ENCODE peak calls at places on chromosomes 3 and 15, in five cellular contexts. One of them, this sample, is unnamed.

GRCh38 chr3:102512734-102513518 is 78.1 kb downstream of the ZPLD1 start:
- DNase-seq in heart left ventricle: no peak
- DNase-seq in PC-3: peak; percentile 75
- DNase-seq in spleen: no peak
- DNase-seq in CD8-positive, alpha-beta T cell: no peak
- DNase-seq in this sample: no peak

GRCh38 chr3:101414121-101414520 is 93.7 kb upstream of the IMPG2 start:
- DNase-seq in PC-3: no peak
- DNase-seq in CD8-positive, alpha-beta T cell: no peak
- DNase-seq in spleen: no peak
- DNase-seq in heart left ventricle: no peak
- DNase-seq in this sample: no peak

GRCh38 chr3:42663581-42664442 is 10.3 kb downstream of the ZBTB47 start:
- DNase-seq in heart left ventricle: peak; percentile 20
- DNase-seq in CD8-positive, alpha-beta T cell: no peak
- DNase-seq in PC-3: no peak
- DNase-seq in spleen: peak; percentile 88
- DNase-seq in this sample: no peak

GRCh38 chr3:194405756-194406155 is 6.7 kb upstream of the GP5 start:
- DNase-seq in spleen: no peak
- DNase-seq in heart left ventricle: no peak
- DNase-seq in PC-3: no peak
- DNase-seq in CD8-positive, alpha-beta T cell: no peak
- DNase-seq in this sample: no peak

GRCh38 chr3:55516391-55517030 is 29.4 kb upstream of the WNT5A start:
- DNase-seq in PC-3: no peak
- DNase-seq in spleen: no peak
- DNase-seq in CD8-positive, alpha-beta T cell: no peak
- DNase-seq in heart left ventricle: no peak
- DNase-seq in this sample: no peak

GRCh38 chr3:61562810-61563613 is 1.6 kb downstream of the PTPRG start:
- DNase-seq in PC-3: no peak
- DNase-seq in heart left ventricle: peak; percentile 53
- DNase-seq in spleen: no peak
- DNase-seq in CD8-positive, alpha-beta T cell: no peak
- DNase-seq in this sample: peak; percentile 50

GRCh38 chr15:70362911-70363310 is 265.2 kb upstream of the TLE3 start:
- DNase-seq in spleen: peak; percentile 65
- DNase-seq in heart left ventricle: no peak
- DNase-seq in CD8-positive, alpha-beta T cell: no peak
- DNase-seq in PC-3: peak; percentile 24
- DNase-seq in this sample: no peak

GRCh38 chr3:134348524-134348923 is 25.7 kb downstream of the AMOTL2 start:
- DNase-seq in PC-3: peak; percentile 84
- DNase-seq in spleen: peak; percentile 56
- DNase-seq in CD8-positive, alpha-beta T cell: no peak
- DNase-seq in heart left ventricle: no peak
- DNase-seq in this sample: peak; percentile 89

GRCh38 chr15:78076231-78077052 is 1.1 kb downstream of the TBC1D2B start:
- DNase-seq in PC-3: no peak
- DNase-seq in spleen: no peak
- DNase-seq in CD8-positive, alpha-beta T cell: no peak
- DNase-seq in heart left ventricle: no peak
- DNase-seq in this sample: no peak

GRCh38 chr15:80059786-80060489 is 462 bp downstream of the ZFAND6 start:
- DNase-seq in spleen: no peak
- DNase-seq in heart left ventricle: peak; percentile 83
- DNase-seq in PC-3: peak; percentile 51
- DNase-seq in CD8-positive, alpha-beta T cell: no peak
- DNase-seq in this sample: peak; percentile 93

GRCh38 chr15:45307230-45307924 is 55.3 kb downstream of the SLC28A2 start:
- DNase-seq in CD8-positive, alpha-beta T cell: no peak
- DNase-seq in spleen: no peak
- DNase-seq in heart left ventricle: no peak
- DNase-seq in PC-3: peak; percentile 71
- DNase-seq in this sample: no peak

GRCh38 chr3:143595456-143596077 is 252.7 kb downstream of the SLC9A9 start:
- DNase-seq in heart left ventricle: no peak
- DNase-seq in PC-3: no peak
- DNase-seq in CD8-positive, alpha-beta T cell: no peak
- DNase-seq in spleen: no peak
- DNase-seq in this sample: no peak

GRCh38 chr3:182597621-182598041 is 195.7 kb upstream of the ATP11B start:
- DNase-seq in heart left ventricle: no peak
- DNase-seq in CD8-positive, alpha-beta T cell: no peak
- DNase-seq in spleen: no peak
- DNase-seq in PC-3: peak; percentile 92
- DNase-seq in this sample: no peak

GRCh38 chr3:46228259-46229222 is 13.7 kb upstream of the CCR3 start:
- DNase-seq in spleen: no peak
- DNase-seq in PC-3: peak; percentile 87
- DNase-seq in heart left ventricle: no peak
- DNase-seq in CD8-positive, alpha-beta T cell: no peak
- DNase-seq in this sample: no peak

GRCh38 chr3:178856804-178857203 is 214.8 kb downstream of the ZMAT3 start:
- DNase-seq in spleen: no peak
- DNase-seq in PC-3: no peak
- DNase-seq in heart left ventricle: no peak
- DNase-seq in CD8-positive, alpha-beta T cell: no peak
- DNase-seq in this sample: no peak

GRCh38 chr15:92883643-92884458 is 16.3 kb upstream of the CHD2 start:
- DNase-seq in CD8-positive, alpha-beta T cell: no peak
- DNase-seq in heart left ventricle: no peak
- DNase-seq in spleen: no peak
- DNase-seq in PC-3: no peak
- DNase-seq in this sample: no peak

GRCh38 chr3:104359546-104359945 is 1007.2 kb upstream of the ALCAM start:
- DNase-seq in CD8-positive, alpha-beta T cell: no peak
- DNase-seq in PC-3: peak; percentile 59
- DNase-seq in heart left ventricle: no peak
- DNase-seq in spleen: no peak
- DNase-seq in this sample: no peak

GRCh38 chr15:55319537-55320325 is 709 bp downstream of the PIGB start:
- DNase-seq in PC-3: peak; percentile 28
- DNase-seq in CD8-positive, alpha-beta T cell: no peak
- DNase-seq in spleen: no peak
- DNase-seq in heart left ventricle: no peak
- DNase-seq in this sample: peak; percentile 62

GRCh38 chr15:56469484-56469883 is 4.5 kb upstream of the MNS1 start:
- DNase-seq in PC-3: no peak
- DNase-seq in CD8-positive, alpha-beta T cell: no peak
- DNase-seq in spleen: no peak
- DNase-seq in heart left ventricle: no peak
- DNase-seq in this sample: no peak

GRCh38 chr3:36496734-36497133 is 116.4 kb downstream of the STAC start:
- DNase-seq in heart left ventricle: no peak
- DNase-seq in PC-3: no peak
- DNase-seq in spleen: no peak
- DNase-seq in CD8-positive, alpha-beta T cell: no peak
- DNase-seq in this sample: no peak

GRCh38 chr15:59247364-59247763 is 40.7 kb downstream of the LDHAL6B start:
- DNase-seq in PC-3: peak; percentile 72
- DNase-seq in spleen: no peak
- DNase-seq in heart left ventricle: peak; percentile 46
- DNase-seq in CD8-positive, alpha-beta T cell: peak; percentile 56
- DNase-seq in this sample: peak; percentile 64

GRCh38 chr3:158097141-158097540 is 9.1 kb downstream of the SHOX2 start:
- DNase-seq in heart left ventricle: no peak
- DNase-seq in spleen: no peak
- DNase-seq in CD8-positive, alpha-beta T cell: no peak
- DNase-seq in PC-3: no peak
- DNase-seq in this sample: no peak

GRCh38 chr15:49380912-49381311 is 42.1 kb upstream of the FGF7 start:
- DNase-seq in spleen: no peak
- DNase-seq in CD8-positive, alpha-beta T cell: no peak
- DNase-seq in PC-3: no peak
- DNase-seq in heart left ventricle: no peak
- DNase-seq in this sample: no peak

GRCh38 chr15:101276501-101277037 is 716 bp downstream of the SELENOS start:
- DNase-seq in heart left ventricle: no peak
- DNase-seq in CD8-positive, alpha-beta T cell: peak; percentile 15
- DNase-seq in PC-3: peak; percentile 37
- DNase-seq in spleen: no peak
- DNase-seq in this sample: no peak

GRCh38 chr15:62569460-62570404 is 404.6 kb upstream of the C2CD4B start:
- DNase-seq in PC-3: peak; percentile 92
- DNase-seq in CD8-positive, alpha-beta T cell: no peak
- DNase-seq in heart left ventricle: peak; percentile 42
- DNase-seq in spleen: no peak
- DNase-seq in this sample: peak; percentile 89

GRCh38 chr15:57560976-57561711 is 30.6 kb upstream of the MYZAP start:
- DNase-seq in spleen: peak; percentile 84
- DNase-seq in heart left ventricle: peak; percentile 77
- DNase-seq in CD8-positive, alpha-beta T cell: peak; percentile 59
- DNase-seq in PC-3: peak; percentile 78
- DNase-seq in this sample: no peak

GRCh38 chr3:43362183-43362582 is 75.8 kb downstream of the SNRK start:
- DNase-seq in spleen: no peak
- DNase-seq in PC-3: no peak
- DNase-seq in heart left ventricle: no peak
- DNase-seq in CD8-positive, alpha-beta T cell: no peak
- DNase-seq in this sample: peak; percentile 6

GRCh38 chr15:44298878-44299277 is 10.4 kb downstream of the GOLM2 start:
- DNase-seq in heart left ventricle: no peak
- DNase-seq in spleen: no peak
- DNase-seq in PC-3: peak; percentile 58
- DNase-seq in CD8-positive, alpha-beta T cell: no peak
- DNase-seq in this sample: no peak

GRCh38 chr15:79099692-79100091 is 9.1 kb upstream of the RASGRF1 start:
- DNase-seq in heart left ventricle: no peak
- DNase-seq in PC-3: no peak
- DNase-seq in spleen: no peak
- DNase-seq in CD8-positive, alpha-beta T cell: no peak
- DNase-seq in this sample: no peak

DNA sequence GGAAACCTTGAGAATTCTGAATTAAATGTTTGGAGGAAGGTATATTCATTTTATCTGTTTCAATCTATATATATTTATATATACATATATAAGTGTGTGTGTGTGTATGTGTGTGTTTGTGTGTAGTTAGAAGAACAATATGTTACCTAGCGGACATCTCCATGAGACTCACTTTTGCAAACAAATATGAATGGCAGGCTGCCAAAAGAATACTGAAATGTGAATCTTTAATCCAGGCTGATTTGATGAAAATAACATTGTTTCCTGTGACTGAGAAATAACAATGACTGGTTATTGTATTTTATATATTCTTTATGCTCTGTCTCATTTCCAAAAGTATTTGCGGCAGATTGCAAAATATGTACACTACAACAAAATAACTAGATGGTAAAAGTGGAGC is 255.5 kb upstream of the TGFBR2 start:
- DNase-seq in heart left ventricle: no peak
- DNase-seq in CD8-positive, alpha-beta T cell: no peak
- DNase-seq in spleen: no peak
- DNase-seq in PC-3: no peak
- DNase-seq in this sample: no peak
- H3K4me1 ChIP-seq in heart left ventricle: peaks cover 69% of the 10 kb centered on the region
- H3K4me1 ChIP-seq in CD8-positive, alpha-beta T cell: peaks cover 82% of the 10 kb centered on the region
- H3K4me1 ChIP-seq in spleen: peaks cover 29% of the 10 kb centered on the region
- H3K4me1 ChIP-seq in PC-3: peaks cover 89% of the 10 kb centered on the region
- H3K4me1 ChIP-seq in this sample: peaks cover 8% of the 10 kb centered on the region

GRCh38 chr15:99446565-99447496 is 119.0 kb upstream of the MEF2A start:
- DNase-seq in spleen: no peak
- DNase-seq in heart left ventricle: peak; percentile 16
- DNase-seq in CD8-positive, alpha-beta T cell: no peak
- DNase-seq in PC-3: no peak
- DNase-seq in this sample: peak; percentile 71
- H3K4me1 ChIP-seq in spleen: peaks cover 9% of the 10 kb centered on the region
- H3K4me1 ChIP-seq in heart left ventricle: peaks cover 73% of the 10 kb centered on the region
- H3K4me1 ChIP-seq in CD8-positive, alpha-beta T cell: peaks cover 88% of the 10 kb centered on the region
- H3K4me1 ChIP-seq in PC-3: peaks cover 14% of the 10 kb centered on the region
- H3K4me1 ChIP-seq in this sample: no peaks in the 10 kb centered on the region

DNA sequence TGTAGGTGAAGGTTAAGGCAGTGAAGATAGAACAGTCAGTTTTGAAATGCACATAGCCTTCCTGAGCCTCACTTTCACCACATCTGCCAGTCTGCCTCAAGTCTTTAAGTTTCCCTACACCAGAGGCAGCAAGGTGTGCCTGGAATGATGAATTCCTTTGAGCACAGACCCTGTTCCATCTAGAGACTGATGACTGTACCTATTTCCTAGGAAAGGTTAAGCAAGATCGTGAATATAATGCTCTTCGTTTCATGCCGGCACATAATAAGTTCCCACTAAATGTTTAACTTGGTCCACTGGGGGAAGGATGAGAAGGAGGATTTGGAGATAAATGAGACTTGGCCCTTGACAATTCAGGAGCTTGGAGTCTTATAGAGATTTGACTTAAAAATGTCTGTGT is 141.9 kb downstream of the LPP start:
- DNase-seq in spleen: no peak
- DNase-seq in CD8-positive, alpha-beta T cell: no peak
- DNase-seq in PC-3: no peak
- DNase-seq in heart left ventricle: no peak
- DNase-seq in this sample: no peak
- H3K4me1 ChIP-seq in spleen: peaks cover 28% of the 10 kb centered on the region
- H3K4me1 ChIP-seq in CD8-positive, alpha-beta T cell: no peaks in the 10 kb centered on the region
- H3K4me1 ChIP-seq in PC-3: peaks cover 65% of the 10 kb centered on the region
- H3K4me1 ChIP-seq in heart left ventricle: peaks cover 54% of the 10 kb centered on the region
- H3K4me1 ChIP-seq in this sample: peaks cover 33% of the 10 kb centered on the region

DNA sequence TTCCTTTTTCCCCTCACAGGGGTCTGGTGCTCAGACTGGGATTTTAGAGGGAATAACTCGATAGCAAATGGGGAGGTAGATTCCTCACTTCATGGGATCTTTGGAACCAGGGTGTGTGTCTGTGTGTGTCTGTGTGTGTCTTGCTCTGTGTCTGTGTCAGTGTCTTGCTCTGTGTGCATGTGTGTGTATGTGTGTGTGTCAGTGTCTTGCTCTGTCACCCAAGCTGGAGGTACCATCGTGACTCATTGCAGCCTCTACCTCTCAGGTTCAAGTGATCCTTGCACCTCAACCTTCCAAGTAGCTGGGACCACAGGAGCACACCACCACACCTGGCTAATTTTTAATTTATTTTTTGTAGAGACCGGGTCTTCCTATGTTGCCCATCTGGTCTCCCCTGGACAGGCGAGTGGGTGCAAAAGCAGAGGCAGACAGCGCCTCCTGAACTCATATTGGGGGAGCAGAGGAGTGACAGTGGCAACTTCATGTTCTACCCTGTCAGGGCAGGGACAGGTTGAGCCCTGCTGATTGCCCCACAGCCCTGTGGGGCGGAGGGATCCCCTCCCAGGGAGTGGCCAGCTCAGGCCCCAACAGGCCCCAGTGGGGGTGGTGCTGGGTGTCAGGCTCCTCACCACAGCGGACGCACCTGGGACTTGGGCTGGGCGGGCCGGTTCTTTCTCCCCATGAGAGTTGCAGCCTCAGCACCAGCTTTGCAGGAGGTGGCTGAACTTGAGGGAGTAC is 10.4 kb upstream of the SEMA4B start:
- DNase-seq in spleen: peak; percentile 95
- DNase-seq in CD8-positive, alpha-beta T cell: no peak
- DNase-seq in heart left ventricle: no peak
- DNase-seq in PC-3: no peak
- DNase-seq in this sample: no peak
- H3K4me1 ChIP-seq in spleen: peaks cover 76% of the 10 kb centered on the region
- H3K4me1 ChIP-seq in CD8-positive, alpha-beta T cell: peaks cover 29% of the 10 kb centered on the region
- H3K4me1 ChIP-seq in heart left ventricle: peaks cover 39% of the 10 kb centered on the region
- H3K4me1 ChIP-seq in PC-3: peaks cover 7% of the 10 kb centered on the region
- H3K4me1 ChIP-seq in this sample: no peaks in the 10 kb centered on the region

GRCh38 chr15:96351801-96352593 is 21.5 kb downstream of the NR2F2 start:
- DNase-seq in spleen: peak; percentile 84
- DNase-seq in PC-3: no peak
- DNase-seq in heart left ventricle: no peak
- DNase-seq in CD8-positive, alpha-beta T cell: no peak
- DNase-seq in this sample: peak; percentile 48
- H3K4me1 ChIP-seq in spleen: peaks cover 14% of the 10 kb centered on the region
- H3K4me1 ChIP-seq in PC-3: peaks cover 3% of the 10 kb centered on the region
- H3K4me1 ChIP-seq in heart left ventricle: peaks cover 42% of the 10 kb centered on the region
- H3K4me1 ChIP-seq in CD8-positive, alpha-beta T cell: peaks cover 7% of the 10 kb centered on the region
- H3K4me1 ChIP-seq in this sample: no peaks in the 10 kb centered on the region

This sample was measured in aorta.